ENCODE peak calls at places on chromosome 15, in nine cellular contexts. O, N, A, V, E, W, K, F and U are unnamed samples.

GRCh38 chr15:52124270-52124878 is 11.8 kb upstream of the BCL2L10 start:
- DNase-seq in O (peak; percentile 71), N (no peak), A (no peak), V (no peak), E (no peak), W (no peak), K (no peak), F (no peak), U (no peak)

GRCh38 chr15:36831125-36831914 is 251.9 kb downstream of the CDIN1 start:
- DNase-seq in O (peak; percentile 98), N (peak; percentile 48), A (peak; percentile 54), V (no peak), E (no peak), W (no peak), K (no peak), F (no peak), U (no peak)

GRCh38 chr15:86916671-86917450 is 837.2 kb downstream of the AGBL1 start:
- DNase-seq in O (no peak), N (no peak), A (no peak), V (no peak), E (no peak), W (no peak), K (no peak), F (peak; percentile 41), U (no peak)

GRCh38 chr15:69092159-69092558 is 68.3 kb upstream of the GLCE start:
- DNase-seq in O (peak; percentile 76), N (no peak), A (no peak), V (no peak), E (no peak), W (peak; percentile 98), K (no peak), F (no peak), U (no peak)

GRCh38 chr15:30922469-30923311 is 19.0 kb downstream of the FAN1 start:
- DNase-seq in O (peak; percentile 87), N (no peak), A (no peak), V (no peak), E (peak; percentile 38), W (peak; percentile 93), K (peak; percentile 79), F (no peak), U (no peak)

GRCh38 chr15:70892912-70893560 is 410 bp downstream of the LRRC49 start:
- DNase-seq in O (peak; percentile 81), N (no peak), A (no peak), V (no peak), E (no peak), W (no peak), K (no peak), F (peak; percentile 43), U (no peak)

GRCh38 chr15:77753238-77753873 is 120.6 kb upstream of the LINGO1 start:
- DNase-seq in O (peak; percentile 48), N (no peak), A (no peak), V (no peak), E (no peak), W (peak; percentile 29), K (peak; percentile 76), F (no peak), U (no peak)

GRCh38 chr15:81297580-81298575 is 26.1 kb downstream of the STARD5 start:
- DNase-seq in O (no peak), N (no peak), A (no peak), V (no peak), E (no peak), W (no peak), K (no peak), F (no peak), U (no peak)

GRCh38 chr15:62896969-62897486 is 145.5 kb upstream of the TPM1 start:
- DNase-seq in O (peak; percentile 100), N (peak; percentile 98), A (no peak), V (no peak), E (no peak), W (peak; percentile 98), K (peak; percentile 36), F (no peak), U (no peak)

GRCh38 chr15:31236184-31237041 is 90.2 kb upstream of the KLF13 start:
- DNase-seq in O (peak; percentile 96), N (peak; percentile 90), A (no peak), V (no peak), E (no peak), W (peak; percentile 52), K (no peak), F (peak; percentile 95), U (no peak)

GRCh38 chr15:75531041-75531450 is 48.1 kb downstream of the PTPN9 start:
- DNase-seq in O (peak; percentile 62), N (no peak), A (no peak), V (no peak), E (no peak), W (no peak), K (no peak), F (no peak), U (no peak)

GRCh38 chr15:72334842-72335241 is 14.9 kb upstream of the CELF6 start:
- DNase-seq in O (no peak), N (no peak), A (no peak), V (no peak), E (no peak), W (no peak), K (no peak), F (no peak), U (no peak)

GRCh38 chr15:96181873-96182301 is 148.6 kb upstream of the NR2F2 start:
- DNase-seq in O (peak; percentile 93), N (peak; percentile 85), A (no peak), V (no peak), E (no peak), W (no peak), K (no peak), F (no peak), U (no peak)

GRCh38 chr15:41930221-41930866 is 36.5 kb upstream of the SPTBN5 start:
- DNase-seq in O (peak; percentile 98), N (peak; percentile 76), A (no peak), V (no peak), E (no peak), W (peak; percentile 95), K (no peak), F (no peak), U (no peak)

GRCh38 chr15:70284438-70285214 is 186.9 kb upstream of the TLE3 start:
- DNase-seq in O (no peak), N (no peak), A (no peak), V (no peak), E (no peak), W (no peak), K (no peak), F (no peak), U (no peak)

GRCh38 chr15:97235285-97235985 is 725.1 kb upstream of the ARRDC4 start:
- DNase-seq in O (peak; percentile 58), N (no peak), A (no peak), V (no peak), E (peak; percentile 72), W (peak; percentile 51), K (peak; percentile 66), F (peak; percentile 52), U (peak; percentile 3)

GRCh38 chr15:58440922-58441321 is 9.1 kb downstream of the LIPC start:
- DNase-seq in O (no peak), N (no peak), A (no peak), V (no peak), E (no peak), W (no peak), K (no peak), F (no peak), U (no peak)

GRCh38 chr15:89184367-89184766 is 37.0 kb downstream of the RLBP1 start:
- DNase-seq in O (no peak), N (no peak), A (no peak), V (no peak), E (no peak), W (no peak), K (no peak), F (no peak), U (no peak)

GRCh38 chr15:89625716-89626115 is 29.6 kb downstream of the KIF7 start:
- DNase-seq in O (no peak), N (no peak), A (no peak), V (no peak), E (no peak), W (no peak), K (no peak), F (no peak), U (no peak)

GRCh38 chr15:83559310-83559966 is 94.5 kb upstream of the ADAMTSL3 start:
- DNase-seq in O (peak; percentile 64), N (peak; percentile 30), A (peak; percentile 31), V (no peak), E (peak; percentile 62), W (peak; percentile 36), K (peak; percentile 61), F (peak; percentile 20), U (peak; percentile 3)